ENCODE peak calls at places on chromosome 18, in seven cellular contexts. One of them, this sample, is unnamed.

GRCh38 chr18:42675810-42676209 is 439.7 kb downstream of the RIT2 start:
- DNase-seq in GM23338: no peak
- DNase-seq in PC-3: no peak
- DNase-seq in neuronal stem cell: no peak
- DNase-seq in fibroblast of lung: no peak
- DNase-seq in PC-9: no peak
- DNase-seq in HepG2: no peak
- DNase-seq in this sample: no peak

GRCh38 chr18:28267276-28267675 is 90.3 kb upstream of the CDH2 start:
- DNase-seq in fibroblast of lung: no peak
- DNase-seq in neuronal stem cell: no peak
- DNase-seq in PC-3: no peak
- DNase-seq in PC-9: no peak
- DNase-seq in GM23338: no peak
- DNase-seq in HepG2: no peak
- DNase-seq in this sample: no peak

GRCh38 chr18:2655153-2655953 is at the start of gene SMCHD1:
- DNase-seq in PC-9: peak
- DNase-seq in PC-3: peak
- DNase-seq in GM23338: peak
- DNase-seq in HepG2: peak
- DNase-seq in fibroblast of lung: peak
- DNase-seq in neuronal stem cell: peak
- DNase-seq in this sample: peak

GRCh38 chr18:72160504-72161445 is 383.4 kb downstream of the CBLN2 start:
- DNase-seq in PC-9: no peak
- DNase-seq in PC-3: peak
- DNase-seq in HepG2: no peak
- DNase-seq in fibroblast of lung: no peak
- DNase-seq in GM23338: no peak
- DNase-seq in neuronal stem cell: no peak
- DNase-seq in this sample: peak

GRCh38 chr18:69217271-69217670 is 183.4 kb upstream of the DOK6 start:
- DNase-seq in neuronal stem cell: no peak
- DNase-seq in PC-3: no peak
- DNase-seq in fibroblast of lung: no peak
- DNase-seq in PC-9: no peak
- DNase-seq in HepG2: no peak
- DNase-seq in GM23338: no peak
- DNase-seq in this sample: no peak

GRCh38 chr18:61085036-61085435 is 248.2 kb upstream of the CDH20 start:
- DNase-seq in fibroblast of lung: no peak
- DNase-seq in HepG2: no peak
- DNase-seq in PC-3: no peak
- DNase-seq in PC-9: no peak
- DNase-seq in neuronal stem cell: no peak
- DNase-seq in GM23338: no peak
- DNase-seq in this sample: no peak

GRCh38 chr18:8705941-8706544 is 687 bp downstream of the MTCL1 start:
- DNase-seq in PC-3: peak
- DNase-seq in neuronal stem cell: no peak
- DNase-seq in fibroblast of lung: no peak
- DNase-seq in GM23338: peak
- DNase-seq in HepG2: no peak
- DNase-seq in PC-9: peak
- DNase-seq in this sample: peak

GRCh38 chr18:10160251-10160650 is 246.4 kb downstream of the VAPA start:
- DNase-seq in neuronal stem cell: no peak
- DNase-seq in HepG2: peak
- DNase-seq in GM23338: no peak
- DNase-seq in fibroblast of lung: no peak
- DNase-seq in PC-9: no peak
- DNase-seq in PC-3: no peak
- DNase-seq in this sample: no peak

GRCh38 chr18:30915336-30915988 is 127.1 kb downstream of the DSC3 start:
- DNase-seq in PC-3: peak
- DNase-seq in GM23338: no peak
- DNase-seq in HepG2: peak
- DNase-seq in PC-9: no peak
- DNase-seq in fibroblast of lung: no peak
- DNase-seq in neuronal stem cell: no peak
- DNase-seq in this sample: no peak

GRCh38 chr18:60722742-60723141 is 350.2 kb upstream of the MC4R start:
- DNase-seq in neuronal stem cell: no peak
- DNase-seq in PC-9: no peak
- DNase-seq in HepG2: no peak
- DNase-seq in PC-3: no peak
- DNase-seq in fibroblast of lung: no peak
- DNase-seq in GM23338: no peak
- DNase-seq in this sample: no peak

GRCh38 chr18:69559604-69560003 is 158.9 kb downstream of the DOK6 start:
- DNase-seq in PC-9: no peak
- DNase-seq in GM23338: no peak
- DNase-seq in neuronal stem cell: peak
- DNase-seq in PC-3: no peak
- DNase-seq in HepG2: no peak
- DNase-seq in fibroblast of lung: no peak
- DNase-seq in this sample: no peak

GRCh38 chr18:24497052-24497754 is 36.8 kb downstream of the HRH4 start:
- DNase-seq in PC-3: no peak
- DNase-seq in neuronal stem cell: no peak
- DNase-seq in fibroblast of lung: peak
- DNase-seq in PC-9: no peak
- DNase-seq in HepG2: no peak
- DNase-seq in GM23338: no peak
- DNase-seq in this sample: no peak

GRCh38 chr18:43442571-43442970 is 165.3 kb upstream of the SYT4 start:
- DNase-seq in PC-9: no peak
- DNase-seq in PC-3: no peak
- DNase-seq in neuronal stem cell: no peak
- DNase-seq in HepG2: no peak
- DNase-seq in fibroblast of lung: peak
- DNase-seq in GM23338: no peak
- DNase-seq in this sample: no peak

GRCh38 chr18:9366126-9366714 is 31.6 kb downstream of the TWSG1 start:
- DNase-seq in PC-9: peak
- DNase-seq in HepG2: no peak
- DNase-seq in PC-3: peak
- DNase-seq in neuronal stem cell: peak
- DNase-seq in GM23338: peak
- DNase-seq in fibroblast of lung: peak
- DNase-seq in this sample: no peak

GRCh38 chr18:34773961-34774754 is 64.1 kb downstream of the DTNA start:
- DNase-seq in GM23338: no peak
- DNase-seq in PC-3: peak
- DNase-seq in PC-9: peak
- DNase-seq in HepG2: no peak
- DNase-seq in fibroblast of lung: peak
- DNase-seq in neuronal stem cell: no peak
- DNase-seq in this sample: peak

GRCh38 chr18:78561757-78562445 is 417.7 kb upstream of the SALL3 start:
- DNase-seq in GM23338: no peak
- DNase-seq in PC-3: no peak
- DNase-seq in fibroblast of lung: no peak
- DNase-seq in neuronal stem cell: peak
- DNase-seq in PC-9: no peak
- DNase-seq in HepG2: no peak
- DNase-seq in this sample: no peak

GRCh38 chr18:59951591-59951990 is 51.8 kb downstream of the PMAIP1 start:
- DNase-seq in fibroblast of lung: no peak
- DNase-seq in neuronal stem cell: no peak
- DNase-seq in PC-9: no peak
- DNase-seq in PC-3: peak
- DNase-seq in HepG2: no peak
- DNase-seq in GM23338: no peak
- DNase-seq in this sample: no peak

GRCh38 chr18:3998698-3999333 is 456.3 kb downstream of the DLGAP1 start:
- DNase-seq in PC-9: no peak
- DNase-seq in HepG2: peak
- DNase-seq in fibroblast of lung: peak
- DNase-seq in GM23338: peak
- DNase-seq in PC-3: peak
- DNase-seq in neuronal stem cell: no peak
- DNase-seq in this sample: peak

GRCh38 chr18:80239830-80240229 is 7.5 kb downstream of the PARD6G start:
- DNase-seq in PC-3: no peak
- DNase-seq in HepG2: no peak
- DNase-seq in fibroblast of lung: no peak
- DNase-seq in PC-9: no peak
- DNase-seq in GM23338: no peak
- DNase-seq in neuronal stem cell: no peak
- DNase-seq in this sample: no peak

GRCh38 chr18:60024345-60024744 is 124.5 kb downstream of the PMAIP1 start:
- DNase-seq in PC-3: no peak
- DNase-seq in PC-9: no peak
- DNase-seq in GM23338: no peak
- DNase-seq in HepG2: no peak
- DNase-seq in neuronal stem cell: no peak
- DNase-seq in fibroblast of lung: no peak
- DNase-seq in this sample: no peak

DNA sequence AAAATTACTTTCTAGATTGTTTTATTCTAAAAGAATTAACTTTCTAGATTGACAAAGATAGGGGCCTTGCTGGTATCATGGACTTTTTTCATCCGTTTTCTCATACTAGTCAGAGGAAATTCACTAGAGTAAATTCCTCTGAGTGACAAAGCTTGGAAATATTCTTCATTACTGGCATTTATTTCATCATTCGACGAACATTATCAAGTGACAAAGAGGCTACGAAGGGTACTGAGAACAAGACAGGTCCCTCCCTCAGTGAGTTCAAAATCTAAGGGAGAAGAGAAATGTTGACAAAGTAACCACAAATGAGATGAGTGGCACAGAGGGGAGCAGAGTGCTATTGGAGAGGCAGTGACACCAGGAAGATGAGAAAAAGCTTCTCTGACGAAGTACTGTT is 4.3 kb downstream of the EPG5 start:
- DNase-seq in HepG2: no peak
- DNase-seq in PC-9: no peak
- DNase-seq in fibroblast of lung: peak
- DNase-seq in GM23338: no peak
- DNase-seq in PC-3: peak
- DNase-seq in neuronal stem cell: no peak
- DNase-seq in this sample: no peak
- H3K4me2 ChIP-seq in HepG2: no peak
- H3K4me2 ChIP-seq in PC-9: no peak
- H3K4me2 ChIP-seq in fibroblast of lung: no peak
- H3K4me2 ChIP-seq in GM23338: no peak
- H3K4me2 ChIP-seq in PC-3: peak
- H3K4me2 ChIP-seq in neuronal stem cell: no peak
- H3K4me2 ChIP-seq in this sample: peak

DNA sequence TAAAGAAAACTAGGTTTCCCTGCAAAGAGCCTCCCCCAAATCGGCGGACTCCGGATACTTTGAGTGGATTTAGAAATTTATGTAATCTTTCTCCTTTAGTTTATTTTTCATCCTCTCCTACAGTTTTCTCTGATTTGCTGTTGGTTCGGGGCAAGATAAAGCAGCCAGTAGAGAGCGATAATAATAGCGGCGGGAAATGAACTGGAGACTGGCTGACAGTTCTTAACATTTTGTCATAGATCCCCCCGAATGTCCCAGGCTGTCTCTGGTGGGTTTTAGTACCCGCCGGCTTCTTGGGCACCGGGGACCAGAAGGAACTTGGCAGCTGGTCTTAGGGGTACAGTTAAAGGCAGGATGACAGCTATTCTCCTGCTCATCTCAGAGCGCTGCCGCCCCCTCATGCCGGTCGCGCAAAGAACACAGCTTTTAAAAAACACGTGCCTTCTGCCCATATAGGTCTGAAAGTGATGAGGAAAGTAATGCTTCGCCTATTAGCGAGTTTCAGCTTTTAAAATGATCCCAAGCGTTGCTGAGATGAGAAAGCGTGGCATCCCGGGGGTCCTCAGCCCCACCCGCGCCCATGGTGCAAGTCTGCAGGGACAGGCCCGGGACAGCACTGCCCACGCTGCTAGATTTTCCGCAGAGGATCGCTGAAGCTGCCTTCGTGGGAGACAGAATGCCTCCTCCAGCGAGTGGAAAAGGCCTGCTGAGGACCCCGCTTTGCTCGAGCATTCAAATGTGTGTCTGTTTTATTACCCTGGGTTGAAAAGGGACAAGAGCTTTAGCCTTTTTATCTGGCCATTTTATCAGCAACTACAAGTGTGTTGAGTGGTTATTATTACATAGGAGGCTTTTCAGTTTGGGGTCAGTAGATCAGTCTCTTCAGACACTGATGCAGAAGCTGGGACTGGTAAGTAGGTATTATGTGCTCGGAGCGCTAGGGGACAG is 3.8 kb downstream of the ONECUT2 start:
- DNase-seq in neuronal stem cell: peak
- DNase-seq in PC-3: no peak
- DNase-seq in HepG2: no peak
- DNase-seq in GM23338: peak
- DNase-seq in PC-9: no peak
- DNase-seq in fibroblast of lung: no peak
- DNase-seq in this sample: no peak
- H3K4me2 ChIP-seq in neuronal stem cell: peak
- H3K4me2 ChIP-seq in PC-3: peak
- H3K4me2 ChIP-seq in HepG2: peak
- H3K4me2 ChIP-seq in GM23338: peak
- H3K4me2 ChIP-seq in PC-9: peak
- H3K4me2 ChIP-seq in fibroblast of lung: no peak
- H3K4me2 ChIP-seq in this sample: no peak

GRCh38 chr18:77062518-77063003 is 70.0 kb downstream of the MBP start:
- DNase-seq in GM23338: no peak
- DNase-seq in neuronal stem cell: no peak
- DNase-seq in PC-3: no peak
- DNase-seq in HepG2: no peak
- DNase-seq in PC-9: no peak
- DNase-seq in fibroblast of lung: peak
- DNase-seq in this sample: peak
- H3K4me2 ChIP-seq in GM23338: no peak
- H3K4me2 ChIP-seq in neuronal stem cell: no peak
- H3K4me2 ChIP-seq in PC-3: no peak
- H3K4me2 ChIP-seq in HepG2: no peak
- H3K4me2 ChIP-seq in PC-9: no peak
- H3K4me2 ChIP-seq in fibroblast of lung: no peak
- H3K4me2 ChIP-seq in this sample: peak

DNA sequence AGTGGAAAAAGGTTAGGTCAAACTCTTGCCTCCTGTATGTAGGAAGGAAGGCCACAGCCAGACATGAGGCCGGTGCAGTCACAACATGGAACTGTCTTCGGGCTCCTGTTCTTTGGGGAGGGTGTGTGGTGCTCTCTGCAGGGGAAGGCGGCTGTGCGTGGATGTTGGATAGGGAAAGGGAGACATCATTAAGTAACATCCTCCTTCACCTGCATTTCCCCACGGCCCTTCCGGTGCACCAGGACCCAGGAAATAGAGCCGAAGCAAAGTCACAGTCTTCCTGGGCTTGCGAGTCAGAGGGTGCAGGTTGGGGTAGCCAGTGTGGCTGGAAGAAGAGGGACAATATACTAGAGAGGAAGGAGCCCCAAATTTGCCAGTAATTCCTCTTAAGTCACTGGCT is 78.9 kb upstream of the SMAD7 start:
- DNase-seq in PC-9: no peak
- DNase-seq in neuronal stem cell: no peak
- DNase-seq in GM23338: no peak
- DNase-seq in fibroblast of lung: no peak
- DNase-seq in PC-3: no peak
- DNase-seq in HepG2: no peak
- DNase-seq in this sample: no peak
- H3K4me2 ChIP-seq in PC-9: no peak
- H3K4me2 ChIP-seq in neuronal stem cell: no peak
- H3K4me2 ChIP-seq in GM23338: no peak
- H3K4me2 ChIP-seq in fibroblast of lung: no peak
- H3K4me2 ChIP-seq in PC-3: no peak
- H3K4me2 ChIP-seq in HepG2: no peak
- H3K4me2 ChIP-seq in this sample: no peak

This sample was measured in MM.1S.